ENCODE peak calls at places on chromosome 10, in five cellular contexts. V is mucosa of descending colon, U is upper lobe of right lung, B is neural progenitor cell, O is astrocyte of the cerebellum. K is an unnamed sample.

GRCh38 chr10:5551531-5552375 is 27.0 kb downstream of the CALML3 start:
- DNase-seq in V (peak), U (peak), O (no peak), B (no peak), K (no peak)

GRCh38 chr10:120382360-120382759 is 74.7 kb upstream of the PLPP4 start:
- DNase-seq in U (no peak), O (no peak), B (no peak), V (no peak), K (no peak)

GRCh38 chr10:123375097-123375496 is 220.9 kb downstream of the BUB3 start:
- DNase-seq in V (no peak), O (no peak), B (no peak), U (no peak), K (no peak)

GRCh38 chr10:110764378-110764777 is 107.3 kb upstream of the PDCD4 start:
- DNase-seq in V (no peak), B (no peak), O (no peak), U (no peak), K (no peak)

GRCh38 chr10:72340510-72340895 is 14.2 kb downstream of the DNAJB12 start:
- DNase-seq in B (peak), V (peak), U (peak), O (no peak), K (peak)

GRCh38 chr10:68090586-68090985 is 15.5 kb upstream of the HERC4 start:
- DNase-seq in B (no peak), V (no peak), U (no peak), O (no peak), K (no peak)

GRCh38 chr10:47376522-47377220 is 7.4 kb downstream of the ZNF488 start:
- DNase-seq in U (no peak), O (no peak), B (no peak), V (no peak), K (no peak)

GRCh38 chr10:109838592-109839244 is 84.6 kb downstream of the XPNPEP1 start:
- DNase-seq in B (no peak), U (no peak), V (no peak), O (no peak), K (no peak)

GRCh38 chr10:102117391-102118159 is 2.6 kb downstream of the LDB1 start:
- DNase-seq in V (peak), O (no peak), U (peak), B (peak), K (peak)

GRCh38 chr10:71975087-71975890 is 11.1 kb downstream of the CHST3 start:
- DNase-seq in V (peak), O (no peak), U (peak), B (no peak), K (no peak)

GRCh38 chr10:77117501-77117900 is 520.1 kb downstream of the KCNMA1 start:
- DNase-seq in O (no peak), U (no peak), B (no peak), V (no peak), K (no peak)

GRCh38 chr10:124494050-124494807 is 32.6 kb downstream of the LHPP start:
- DNase-seq in U (no peak), O (no peak), B (no peak), V (no peak), K (peak)

GRCh38 chr10:45624724-45625123 is 47.8 kb downstream of the ZFAND4 start:
- DNase-seq in V (no peak), U (no peak), O (no peak), B (no peak), K (peak)

GRCh38 chr10:129740532-129741279 is 223.4 kb downstream of the EBF3 start:
- DNase-seq in V (no peak), U (no peak), O (no peak), B (no peak), K (no peak)

GRCh38 chr10:119370046-119370770 is 162.8 kb downstream of the GRK5 start:
- DNase-seq in O (no peak), B (no peak), U (peak), V (no peak), K (peak)

GRCh38 chr10:74418285-74418872 is 267.4 kb downstream of the ADK start:
- DNase-seq in B (peak), O (no peak), U (no peak), V (no peak), K (no peak)

GRCh38 chr10:28722065-28722803 is 44.9 kb downstream of the BAMBI start:
- DNase-seq in V (peak), B (peak), O (no peak), U (peak), K (peak)

GRCh38 chr10:16820018-16820417 is 2.8 kb upstream of the RSU1 start:
- DNase-seq in U (no peak), B (no peak), V (no peak), O (no peak), K (no peak)

GRCh38 chr10:22848509-22848908 is 79.3 kb upstream of the ARMC3 start:
- DNase-seq in V (no peak), O (no peak), U (no peak), B (no peak), K (no peak)

GRCh38 chr10:58747687-58748086 is 235.0 kb downstream of the BICC1 start:
- DNase-seq in V (no peak), B (no peak), O (no peak), U (no peak), K (peak)

GRCh38 chr10:27558612-27559020 is 54.5 kb downstream of the RAB18 start:
- DNase-seq in U (no peak), V (no peak), O (peak), B (peak), K (peak)

GRCh38 chr10:92989250-92989649 is 71.3 kb upstream of the CYP26C1 start:
- DNase-seq in O (no peak), B (no peak), V (no peak), U (no peak), K (no peak)

GRCh38 chr10:92995509-92995908 is 65.1 kb upstream of the CYP26C1 start:
- DNase-seq in O (no peak), V (no peak), U (no peak), B (no peak), K (no peak)

GRCh38 chr10:92997620-92998019 is 63.0 kb upstream of the CYP26C1 start:
- DNase-seq in V (no peak), O (no peak), U (no peak), B (no peak), K (no peak)

GRCh38 chr10:92990615-92991014 is 70.0 kb upstream of the CYP26C1 start:
- DNase-seq in U (no peak), V (no peak), O (no peak), B (no peak), K (peak)

DNA sequence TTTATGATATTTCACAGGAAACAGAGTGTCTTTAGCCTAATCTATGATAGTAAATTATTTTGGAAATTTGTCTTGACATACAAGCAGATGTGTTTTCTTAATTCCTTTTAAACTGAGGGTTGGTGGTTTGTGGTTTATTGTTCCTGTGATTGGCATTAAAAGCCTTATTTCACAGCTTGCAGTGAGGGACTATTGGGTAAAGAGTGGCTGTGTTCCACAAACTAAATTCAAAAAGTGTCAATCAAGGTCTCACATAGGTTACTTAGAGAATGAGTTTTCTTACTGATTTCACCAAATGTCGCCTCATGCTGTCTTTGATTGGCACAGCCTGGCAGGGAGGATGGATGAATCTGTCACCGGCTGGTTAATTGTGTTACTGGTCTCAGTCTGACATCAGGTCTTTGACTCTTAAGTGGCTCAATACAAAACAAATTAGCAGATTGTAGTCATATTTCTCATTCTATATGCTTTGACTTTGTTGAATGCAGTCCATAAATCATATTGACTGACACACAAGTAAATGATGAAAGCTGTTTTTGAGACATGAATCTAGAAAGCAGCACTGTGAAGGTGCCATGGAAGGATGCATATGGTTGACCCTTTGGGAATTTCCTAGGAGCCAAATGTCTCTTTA is 66.8 kb upstream of the CYP26C1 start:
- DNase-seq in U (no peak), V (no peak), B (peak), O (no peak), K (no peak)
- H3K4me3 ChIP-seq in U (no peak), V (no peak), B (no peak), O (no peak), K (no peak)

DNA sequence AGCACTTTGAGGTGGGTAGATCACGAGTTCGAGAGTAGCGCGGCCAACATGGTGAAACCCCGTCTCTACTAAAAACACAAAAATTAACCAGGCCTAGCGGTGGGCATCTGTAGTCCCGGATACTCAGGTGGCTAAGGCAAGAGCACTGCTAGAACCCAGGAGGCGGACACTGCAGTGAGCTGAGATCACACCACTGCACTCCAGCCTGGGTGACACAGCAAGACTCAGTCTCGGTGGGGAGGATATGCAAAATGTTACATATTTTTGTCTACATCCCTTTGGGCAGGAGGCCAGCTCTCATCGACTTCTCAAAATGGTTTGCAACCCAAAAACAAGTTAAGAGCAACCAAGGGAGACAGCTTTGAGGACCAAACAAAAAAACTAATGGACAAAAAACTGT is 8.2 kb downstream of the ATE1 start:
- DNase-seq in B (no peak), U (no peak), V (no peak), O (no peak), K (no peak)
- H3K4me3 ChIP-seq in B (no peak), U (no peak), V (no peak), O (no peak), K (no peak)

GRCh38 chr10:61857746-61858145 is 43.8 kb upstream of the ARID5B start:
- DNase-seq in U (no peak), O (no peak), B (no peak), V (no peak), K (no peak)
- H3K4me3 ChIP-seq in U (no peak), O (no peak), B (no peak), V (no peak), K (no peak)

GRCh38 chr10:116692225-116692624 is 50.1 kb downstream of the HSPA12A start:
- DNase-seq in O (no peak), U (peak), B (no peak), V (no peak), K (no peak)

GRCh38 chr10:116691544-116692126 is 50.7 kb downstream of the HSPA12A start:
- DNase-seq in U (no peak), V (no peak), B (no peak), O (peak), K (no peak)

GRCh38 chr10:116690356-116691078 is 51.8 kb downstream of the HSPA12A start:
- DNase-seq in V (no peak), B (peak), O (no peak), U (no peak), K (peak)

GRCh38 chr10:116689744-116690143 is 52.6 kb downstream of the HSPA12A start:
- DNase-seq in V (no peak), U (no peak), B (no peak), O (no peak), K (no peak)

DNA sequence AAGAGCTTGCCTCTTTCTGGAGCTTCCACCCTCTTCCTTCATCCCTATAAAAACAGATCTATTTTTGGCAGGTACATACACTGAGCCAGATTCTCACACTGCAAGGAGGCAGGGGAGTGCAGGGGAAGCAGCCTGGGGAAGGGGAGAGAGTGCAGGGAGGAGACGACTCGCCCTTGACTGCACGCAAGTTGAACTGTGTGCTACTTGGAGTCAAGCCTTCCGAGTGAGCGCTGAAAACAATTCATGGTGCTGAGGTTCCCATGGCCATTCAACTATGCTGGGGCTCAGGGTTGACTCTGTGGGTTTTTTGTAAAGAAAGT is 51.3 kb downstream of the HSPA12A start:
- DNase-seq in B (peak), O (no peak), V (no peak), U (no peak), K (no peak)
- H3K4me3 ChIP-seq in B (no peak), O (no peak), V (no peak), U (no peak), K (no peak)

K was measured in fibroblast of villous mesenchyme.